ENCODE peak calls at places on chromosomes 12 and 14, in four cellular contexts. V is SK-N-SH, Q is GM12878, D is K562. B is an unnamed sample.

GRCh38 chr14:69048456-69048855 is 69.4 kb upstream of the ACTN1 start:
- DNase-seq in V (no peak), Q (no peak), D (no peak), B (no peak)

GRCh38 chr14:87628129-87628528 is 364.9 kb downstream of the GALC start:
- DNase-seq in V (no peak), Q (no peak), D (no peak), B (no peak)

GRCh38 chr12:20646239-20646827 is 48.8 kb upstream of the SLCO1C1 start:
- DNase-seq in V (peak), Q (no peak), D (no peak), B (peak)

GRCh38 chr12:102562836-102563425 is 82.6 kb upstream of the IGF1 start:
- DNase-seq in V (no peak), Q (no peak), D (no peak), B (no peak)

GRCh38 chr12:131758016-131758739 is 47.3 kb downstream of the SFSWAP start:
- DNase-seq in V (no peak), Q (no peak), D (no peak), B (no peak)

GRCh38 chr12:72296389-72296788 is 24.2 kb downstream of the TRHDE start:
- DNase-seq in V (no peak), Q (no peak), D (no peak), B (peak)

GRCh38 chr12:106123551-106123991 is 15.2 kb downstream of the NUAK1 start:
- DNase-seq in V (no peak), Q (no peak), D (no peak), B (peak)

GRCh38 chr12:117538032-117538690 is 176.7 kb upstream of the NOS1 start:
- DNase-seq in V (no peak), Q (no peak), D (no peak), B (no peak)

GRCh38 chr14:56422703-56423213 is 156.8 kb upstream of the TMEM260 start:
- DNase-seq in V (peak), Q (no peak), D (no peak), B (peak)

GRCh38 chr14:93986972-93987371 is 10.1 kb upstream of the CCDC197 start:
- DNase-seq in V (no peak), Q (no peak), D (no peak), B (no peak)

GRCh38 chr12:52647601-52648000 is 4.4 kb downstream of the KRT2 start:
- DNase-seq in V (no peak), Q (no peak), D (no peak), B (no peak)

GRCh38 chr12:19462441-19462840 is 23.1 kb downstream of the AEBP2 start:
- DNase-seq in V (peak), Q (no peak), D (no peak), B (no peak)

GRCh38 chr14:86166541-86166940 is 636.6 kb downstream of the FLRT2 start:
- DNase-seq in V (no peak), Q (no peak), D (no peak), B (no peak)

GRCh38 chr14:91140672-91141071 is 26.8 kb downstream of the DGLUCY start:
- DNase-seq in V (peak), Q (no peak), D (peak), B (peak)

GRCh38 chr12:70711831-70712230 is 74.6 kb upstream of the PTPRB start:
- DNase-seq in V (no peak), Q (no peak), D (no peak), B (no peak)

GRCh38 chr14:78967111-78967809 is 797.1 kb downstream of the NRXN3 start:
- DNase-seq in V (no peak), Q (no peak), D (no peak), B (no peak)

GRCh38 chr12:109836916-109837315 is 3.7 kb upstream of the TRPV4 start:
- DNase-seq in V (no peak), Q (no peak), D (no peak), B (no peak)

GRCh38 chr12:127903146-127903545 is 363.8 kb upstream of the TMEM132C start:
- DNase-seq in V (no peak), Q (no peak), D (no peak), B (no peak)

GRCh38 chr14:61147898-61148549 is 133.1 kb downstream of the TMEM30B start:
- DNase-seq in V (no peak), Q (no peak), D (no peak), B (no peak)

GRCh38 chr14:72904840-72905561 is 11.1 kb upstream of the DPF3 start:
- DNase-seq in V (peak), Q (no peak), D (peak), B (peak)

GRCh38 chr12:12467701-12468218 is 94.9 kb downstream of the DUSP16 start:
- DNase-seq in V (no peak), Q (no peak), D (no peak), B (no peak)

GRCh38 chr12:88391556-88391955 is 188.7 kb downstream of the KITLG start:
- DNase-seq in V (peak), Q (no peak), D (no peak), B (peak)

GRCh38 chr12:78483767-78484315 is 380.7 kb upstream of the SYT1 start:
- DNase-seq in V (no peak), Q (no peak), D (no peak), B (no peak)

GRCh38 chr12:45415393-45415817 is 199.5 kb downstream of the ANO6 start:
- DNase-seq in V (no peak), Q (peak), D (no peak), B (peak)

GRCh38 chr14:96091941-96092411 is 52.8 kb downstream of the C14orf132 start:
- DNase-seq in V (no peak), Q (no peak), D (no peak), B (no peak)

GRCh38 chr14:89855961-89856360 is 98.6 kb downstream of the EFCAB11 start:
- DNase-seq in V (no peak), Q (no peak), D (no peak), B (no peak)

GRCh38 chr12:98572010-98572409 is 21.5 kb upstream of the SLC25A3 start:
- DNase-seq in V (no peak), Q (no peak), D (peak), B (peak)

GRCh38 chr12:54631551-54631950 is 3.1 kb downstream of the LACRT start:
- DNase-seq in V (no peak), Q (no peak), D (no peak), B (no peak)

GRCh38 chr14:27739657-27740156 is 1026.9 kb upstream of the FOXG1 start:
- DNase-seq in V (no peak), Q (no peak), D (no peak), B (no peak)

GRCh38 chr12:57096099-57096572 is 7.2 kb downstream of the NAB2 start:
- DNase-seq in V (peak), Q (no peak), D (peak), B (no peak)

GRCh38 chr14:40280652-40281051 is 848.4 kb upstream of the FBXO33 start:
- DNase-seq in V (no peak), Q (no peak), D (no peak), B (no peak)

GRCh38 chr12:9047105-9047504 is 57.8 kb downstream of the KLRG1 start:
- DNase-seq in V (no peak), Q (no peak), D (no peak), B (no peak)

GRCh38 chr12:20404576-20405346 is 36.4 kb downstream of the PDE3A start:
- DNase-seq in V (peak), Q (no peak), D (no peak), B (peak)

GRCh38 chr12:21656931-21657335 is 709 bp downstream of the LDHB start:
- DNase-seq in V (peak), Q (no peak), D (peak), B (peak)

GRCh38 chr14:67517083-67517482 is 16.0 kb upstream of the PLEKHH1 start:
- DNase-seq in V (no peak), Q (no peak), D (no peak), B (no peak)

GRCh38 chr12:54189198-54189539 is 384 bp upstream of the SMUG1 start:
- DNase-seq in V (no peak), Q (no peak), D (no peak), B (no peak)

GRCh38 chr12:110906985-110907384 is 13.4 kb downstream of the MYL2 start:
- DNase-seq in V (no peak), Q (no peak), D (no peak), B (no peak)

GRCh38 chr14:39107624-39108023 is 4.6 kb upstream of the SEC23A start:
- DNase-seq in V (peak), Q (no peak), D (no peak), B (peak)

DNA sequence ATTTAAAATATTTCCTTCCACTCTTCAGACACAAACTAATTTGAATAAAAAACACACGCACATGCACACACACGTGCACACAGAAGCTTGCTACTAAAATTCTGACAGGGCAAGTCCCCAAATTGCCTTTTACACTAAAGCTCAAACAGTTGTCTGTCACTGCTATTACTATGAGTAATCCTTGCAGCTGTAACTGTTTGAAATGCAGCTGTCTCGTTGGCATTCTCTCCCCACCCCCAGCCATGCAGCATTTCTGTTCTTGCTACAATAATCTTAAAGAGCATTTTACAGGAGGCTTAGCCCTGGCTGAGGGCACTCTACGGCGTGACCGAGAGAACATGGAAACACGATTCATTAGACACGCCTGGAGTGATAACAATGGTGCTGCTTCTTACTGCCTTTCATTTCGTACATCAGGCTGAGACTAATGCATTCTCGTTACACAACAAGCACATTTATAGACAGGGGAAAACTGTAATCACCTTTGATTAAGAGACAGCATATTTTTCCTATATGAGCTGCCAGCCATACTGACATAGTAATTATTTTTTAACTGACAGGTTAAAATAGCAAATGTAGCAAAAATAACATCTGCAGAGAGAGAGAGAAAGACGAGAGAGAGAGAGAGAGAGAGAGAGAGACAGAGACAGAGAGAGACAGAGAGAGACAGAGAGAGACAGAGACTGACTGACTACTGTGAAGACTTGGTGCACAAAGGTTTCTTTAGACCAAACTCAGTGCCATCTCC is 153.8 kb downstream of the MED13L start:
- DNase-seq in V (peak), Q (no peak), D (peak), B (no peak)
- TF ChIP-seq EP300 in V (no peak), Q (no peak), D (peak), B (no peak)

GRCh38 chr12:67813509-67813908 is 165.0 kb downstream of the DYRK2 start:
- DNase-seq in V (no peak), Q (no peak), D (no peak), B (no peak)
- TF ChIP-seq RCOR1 in V (no peak), Q (no peak), D (no peak), B (no peak)

GRCh38 chr12:15984097-15984800 is 73.1 kb downstream of the DERA start:
- DNase-seq in V (no peak), Q (no peak), D (no peak), B (no peak)
- H3K27ac ChIP-seq in V (no peak), Q (no peak), D (no peak), B (no peak)

GRCh38 chr12:39993261-39993660 is 112.6 kb downstream of the SLC2A13 start:
- DNase-seq in V (no peak), Q (no peak), D (no peak), B (no peak)
- TF ChIP-seq EP300 in V (no peak), Q (no peak), D (no peak), B (no peak)

GRCh38 chr12:26636710-26637328 is 196.2 kb downstream of the ITPR2 start:
- DNase-seq in V (no peak), Q (no peak), D (no peak), B (peak)
- TF ChIP-seq RCOR1 in V (no peak), Q (no peak), D (no peak), B (no peak)

DNA sequence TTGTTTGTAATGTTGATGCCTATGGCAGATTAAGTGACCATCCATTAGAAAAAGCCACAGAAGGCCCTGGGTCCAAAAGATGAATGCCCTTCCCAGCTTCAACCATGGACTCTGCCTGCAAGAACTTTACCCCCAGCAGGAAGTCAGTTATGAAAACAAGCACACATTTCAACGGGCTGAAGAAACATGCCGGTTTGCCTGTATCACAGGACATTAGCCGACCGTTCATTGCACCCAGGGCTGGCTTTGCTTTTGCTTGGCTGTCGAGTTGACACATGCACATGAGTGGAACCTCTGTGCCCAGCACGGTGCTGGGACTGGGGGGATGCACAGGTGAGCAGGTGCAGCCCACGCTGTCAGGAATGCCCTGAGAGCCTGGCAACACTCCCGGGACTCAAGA is 1087.0 kb downstream of the BCL11B start:
- DNase-seq in V (no peak), Q (no peak), D (no peak), B (no peak)
- H3K27ac ChIP-seq in V (no peak), Q (no peak), D (no peak), B (no peak)

GRCh38 chr12:63916561-63917476 is 72.3 kb downstream of the SRGAP1 start:
- DNase-seq in V (no peak), Q (no peak), D (no peak), B (no peak)
- TF ChIP-seq EP300 in V (no peak), Q (no peak), D (no peak), B (no peak)

GRCh38 chr12:3035815-3036702 is 41.1 kb upstream of the TSPAN9 start:
- DNase-seq in V (peak), Q (no peak), D (peak), B (no peak)
- TF ChIP-seq RCOR1 in V (no peak), Q (no peak), D (no peak), B (no peak)